ENCODE peak calls at places on chromosomes 13 and 19, in seven cellular contexts. Q is CD8-positive, alpha-beta T cell; G is transverse colon; C is GM12864; E is nephron progenitor cell; J is foreskin fibroblast; O is brain microvascular endothelial cell. Y is an unnamed sample.

GRCh38 chr13:33869005-33869404 is 51.1 kb downstream of the RFC3 start:
- DNase-seq in Q (no peak), G (no peak), C (no peak), E (no peak), J (no peak), O (no peak), Y (no peak)

GRCh38 chr19:46773018-46773399 is 15.4 kb downstream of the SLC1A5 start:
- DNase-seq in Q (no peak), G (no peak), C (no peak), E (no peak), J (no peak), O (no peak), Y (no peak)

GRCh38 chr13:22082030-22082429 is 411.2 kb downstream of the FGF9 start:
- DNase-seq in Q (no peak), G (no peak), C (no peak), E (no peak), J (no peak), O (no peak), Y (no peak)

GRCh38 chr13:97258801-97259200 is 36.7 kb downstream of the MBNL2 start:
- DNase-seq in Q (no peak), G (no peak), C (no peak), E (no peak), J (peak), O (peak), Y (no peak)

GRCh38 chr13:101623469-101624209 is 171.2 kb downstream of the ITGBL1 start:
- DNase-seq in Q (no peak), G (no peak), C (no peak), E (no peak), J (peak), O (peak), Y (no peak)

GRCh38 chr19:18712981-18713380 is 29.5 kb downstream of the CRTC1 start:
- DNase-seq in Q (no peak), G (no peak), C (no peak), E (no peak), J (peak), O (no peak), Y (no peak)

GRCh38 chr19:8641908-8642547 is 11.6 kb downstream of the NFILZ start:
- DNase-seq in Q (no peak), G (no peak), C (no peak), E (no peak), J (peak), O (peak), Y (no peak)

GRCh38 chr13:29791997-29792775 is 58.2 kb downstream of the UBL3 start:
- DNase-seq in Q (no peak), G (no peak), C (no peak), E (no peak), J (no peak), O (no peak), Y (peak)

GRCh38 chr13:97121894-97122293 is 100.2 kb upstream of the MBNL2 start:
- DNase-seq in Q (no peak), G (no peak), C (no peak), E (no peak), J (peak), O (peak), Y (no peak)

GRCh38 chr19:51372649-51373504 is at the start of gene NKG7:
- DNase-seq in Q (peak), G (no peak), C (peak), E (no peak), J (no peak), O (no peak), Y (no peak)

GRCh38 chr13:113367020-113367560 is 3.2 kb upstream of the GRTP1 start:
- DNase-seq in Q (no peak), G (no peak), C (no peak), E (no peak), J (no peak), O (no peak), Y (no peak)

GRCh38 chr19:19531951-19532805 is 3.5 kb downstream of the YJEFN3 start:
- DNase-seq in Q (peak), G (peak), C (no peak), E (peak), J (peak), O (peak), Y (no peak)

GRCh38 chr13:35695411-35695810 is 218.9 kb upstream of the MAB21L1 start:
- DNase-seq in Q (no peak), G (no peak), C (no peak), E (no peak), J (peak), O (no peak), Y (no peak)

GRCh38 chr19:6866646-6867255 is 20.6 kb upstream of the ADGRE1 start:
- DNase-seq in Q (no peak), G (peak), C (no peak), E (no peak), J (no peak), O (no peak), Y (no peak)

GRCh38 chr19:45357445-45357783 is 13.0 kb downstream of the ERCC2 start:
- DNase-seq in Q (no peak), G (no peak), C (no peak), E (no peak), J (no peak), O (no peak), Y (no peak)

GRCh38 chr19:29561601-29562000 is 35.8 kb downstream of the VSTM2B start:
- DNase-seq in Q (no peak), G (no peak), C (no peak), E (no peak), J (no peak), O (no peak), Y (no peak)

GRCh38 chr19:633786-634639 is 676 bp upstream of the POLRMT start:
- DNase-seq in Q (no peak), G (no peak), C (no peak), E (no peak), J (no peak), O (no peak), Y (no peak)

GRCh38 chr19:39506944-39507714 is 7.8 kb upstream of the SELENOV start:
- DNase-seq in Q (peak), G (no peak), C (peak), E (peak), J (peak), O (peak), Y (no peak)

GRCh38 chr19:47494211-47494547 is 10.2 kb upstream of the KPTN start:
- DNase-seq in Q (no peak), G (no peak), C (no peak), E (no peak), J (no peak), O (no peak), Y (no peak)

DNA sequence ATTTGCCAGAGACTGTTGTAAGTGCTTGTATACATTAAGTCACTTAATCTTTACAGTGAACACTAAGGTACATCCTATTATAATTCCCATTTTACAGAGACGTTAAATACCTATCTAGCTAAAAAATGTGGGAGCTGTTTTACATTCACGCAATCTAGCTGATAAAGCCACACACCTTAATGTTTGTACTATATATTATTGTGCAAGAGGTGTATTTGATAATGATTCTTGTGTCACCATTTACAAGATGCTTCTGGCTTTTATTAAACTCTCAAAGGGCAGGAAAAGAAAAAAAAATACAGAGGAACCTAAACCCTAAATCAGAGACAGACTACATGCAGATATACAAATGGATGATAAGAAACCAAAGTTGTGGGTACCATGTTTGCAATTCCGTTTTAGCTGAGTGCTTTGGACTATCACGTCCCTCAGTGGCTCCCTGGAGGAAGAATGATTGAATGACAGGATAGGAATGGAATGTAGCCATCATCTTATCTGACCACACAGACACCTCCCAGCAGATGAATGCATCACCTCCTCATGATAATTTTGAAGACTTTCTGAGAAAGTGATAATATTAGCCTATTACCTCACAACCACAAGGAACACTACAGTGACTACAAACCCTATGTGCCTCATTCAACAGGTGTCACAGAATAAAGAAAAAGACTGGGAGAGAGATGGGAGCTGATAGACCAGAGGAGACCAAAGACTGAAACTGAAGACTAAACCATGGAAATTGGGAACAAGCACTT is 230.5 kb upstream of the SERP2 start:
- DNase-seq in Q (no peak), G (no peak), C (no peak), E (no peak), J (peak), O (peak), Y (no peak)
- TF ChIP-seq CTCF in Q (no peak), G (no peak), C (no peak), E (no peak), J (no peak), O (no peak), Y (no peak)

DNA sequence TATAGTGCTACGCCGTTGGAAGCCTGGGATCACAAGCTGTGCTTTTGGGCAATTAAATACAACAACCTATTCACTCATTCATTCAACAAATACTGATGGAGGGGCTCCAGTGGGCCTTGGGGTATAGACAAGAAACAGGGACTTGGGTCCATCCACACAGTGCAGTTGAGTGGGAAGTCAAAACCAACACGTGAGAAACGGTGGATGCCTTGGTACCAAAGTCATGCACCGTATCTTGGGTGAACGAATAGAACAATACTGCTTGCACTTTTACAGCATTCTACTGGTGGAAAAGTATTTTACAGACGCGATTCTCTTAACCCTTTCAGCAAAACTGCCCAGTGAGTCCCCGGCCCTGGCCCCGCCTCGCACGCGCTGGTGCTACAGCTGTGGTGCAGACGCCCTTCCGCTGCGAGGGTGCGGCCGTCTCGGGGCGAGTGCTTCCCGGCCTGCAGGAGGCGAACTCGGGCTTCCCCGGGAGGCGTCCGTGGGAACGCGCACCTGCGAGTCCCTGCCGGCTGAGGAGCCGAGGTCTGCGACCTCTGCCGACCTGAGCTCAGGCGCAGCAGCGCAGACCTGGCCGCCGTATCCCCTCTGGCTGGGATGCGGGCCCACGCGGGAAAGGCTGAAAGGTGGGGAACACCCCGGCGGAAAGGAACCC is 8.3 kb downstream of the TNFRSF19 start:
- DNase-seq in Q (peak), G (peak), C (no peak), E (peak), J (peak), O (peak), Y (peak)
- TF ChIP-seq CTCF in Q (peak), G (peak), C (peak), E (peak), J (peak), O (peak), Y (peak)

DNA sequence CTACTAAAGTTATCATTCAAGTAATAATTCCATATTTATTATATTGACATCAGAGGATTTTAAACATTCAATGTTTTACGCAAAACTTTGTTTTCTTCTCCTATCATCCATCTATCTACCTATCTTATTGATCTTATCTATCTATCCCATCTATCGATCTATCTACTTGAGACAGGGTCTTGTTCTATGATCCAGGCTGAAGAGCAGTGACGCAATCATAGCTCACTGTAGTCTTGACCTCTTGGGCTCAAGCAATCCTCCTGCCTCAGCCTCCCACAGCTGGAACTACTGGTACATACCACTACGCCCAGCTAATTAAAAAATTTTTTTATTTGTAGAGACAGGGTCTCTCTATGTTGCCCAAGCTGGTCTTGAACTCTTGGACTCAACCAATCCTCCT is 27.4 kb downstream of the ZC3H13 start:
- DNase-seq in Q (no peak), G (no peak), C (no peak), E (no peak), J (no peak), O (no peak), Y (no peak)
- TF ChIP-seq CTCF in Q (no peak), G (no peak), C (no peak), E (no peak), J (no peak), O (no peak), Y (no peak)

GRCh38 chr19:33947565-33947964 is 150.9 kb downstream of the KCTD15 start:
- DNase-seq in Q (no peak), G (no peak), C (no peak), E (no peak), J (no peak), O (no peak), Y (no peak)
- TF ChIP-seq CTCF in Q (no peak), G (no peak), C (no peak), E (no peak), J (no peak), O (peak), Y (no peak)

GRCh38 chr13:38530492-38530891 is 156.4 kb upstream of the FREM2 start:
- DNase-seq in Q (no peak), G (no peak), C (no peak), E (no peak), J (peak), O (no peak), Y (no peak)
- TF ChIP-seq CTCF in Q (no peak), G (no peak), C (peak), E (no peak), J (peak), O (peak), Y (peak)

DNA sequence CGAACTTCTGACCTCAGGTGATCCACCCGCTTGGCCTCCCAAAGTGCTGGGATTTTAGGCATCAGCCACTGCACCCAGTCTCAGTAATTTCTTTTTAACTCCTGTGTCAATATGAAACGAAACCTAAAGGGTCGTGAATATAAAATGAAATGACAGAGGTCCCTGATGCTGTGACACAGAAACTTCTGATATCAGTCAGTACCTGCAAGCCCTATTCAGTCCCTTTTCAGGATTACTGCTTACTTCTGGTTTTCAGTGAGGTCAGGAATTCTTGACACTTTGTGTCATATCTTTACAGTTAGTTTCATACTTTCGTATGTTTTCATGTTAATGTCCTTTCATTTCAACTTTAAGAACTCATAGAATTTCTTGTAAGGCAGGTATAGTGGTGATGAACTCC is 58.7 kb downstream of the RNF17 start:
- DNase-seq in Q (no peak), G (no peak), C (peak), E (no peak), J (no peak), O (no peak), Y (no peak)
- TF ChIP-seq CTCF in Q (no peak), G (no peak), C (no peak), E (no peak), J (no peak), O (no peak), Y (no peak)

DNA sequence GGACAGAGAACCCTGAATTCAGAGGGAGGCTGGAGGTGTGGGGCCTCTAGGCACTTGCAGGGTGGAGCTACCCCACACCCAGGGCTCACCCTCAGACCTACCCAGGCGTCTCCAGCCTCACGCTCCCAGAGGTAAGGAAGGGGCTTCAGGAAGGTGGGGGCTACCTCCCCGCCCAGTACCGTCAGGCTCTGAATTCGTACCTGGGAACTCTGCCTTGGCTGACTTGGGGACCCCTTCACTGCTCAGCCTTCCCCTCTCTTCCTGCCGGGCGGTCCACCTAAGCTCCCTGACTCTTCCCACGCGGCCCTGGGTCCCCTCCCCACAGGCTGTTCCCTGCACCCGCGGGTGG is 28.5 kb upstream of the PARP4 start:
- DNase-seq in Q (no peak), G (no peak), C (no peak), E (no peak), J (no peak), O (no peak), Y (no peak)
- TF ChIP-seq CTCF in Q (no peak), G (no peak), C (no peak), E (no peak), J (no peak), O (no peak), Y (no peak)

DNA sequence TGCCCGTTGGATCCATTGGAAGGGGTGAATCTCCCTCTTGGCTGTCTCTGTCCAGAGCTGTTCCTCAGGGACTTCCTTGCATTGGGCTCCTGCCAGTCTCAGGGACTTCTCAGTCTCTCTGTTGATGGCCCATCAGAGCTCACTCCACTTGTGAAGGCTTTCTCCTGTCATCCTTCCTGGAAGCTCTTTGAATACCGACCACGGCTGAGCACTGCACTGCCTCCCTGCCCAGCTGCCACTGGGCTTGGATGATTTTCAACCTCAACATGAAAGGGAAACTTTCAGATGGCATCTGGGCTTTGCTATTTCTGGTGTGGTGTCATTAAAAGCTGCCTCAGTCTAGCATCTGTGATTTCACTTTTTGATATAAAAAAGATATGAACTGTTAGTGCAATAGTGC is 66.1 kb upstream of the ANKRD10 start:
- DNase-seq in Q (no peak), G (no peak), C (no peak), E (no peak), J (no peak), O (no peak), Y (no peak)
- TF ChIP-seq CTCF in Q (no peak), G (no peak), C (no peak), E (no peak), J (no peak), O (no peak), Y (no peak)